ENCODE peak calls at places on chromosomes 7 and 10, in five cellular contexts. One of them, this sample, is unnamed. For H3K4me1, the result is how much of the 10 kb centered on the place peaks cover.

GRCh38 chr7:119931230-119931824 is 341.6 kb upstream of the KCND2 start:
- DNase-seq in fibroblast of lung: peak
- DNase-seq in A549: no peak
- DNase-seq in heart left ventricle: no peak
- DNase-seq in ovary: no peak
- DNase-seq in this sample: no peak

GRCh38 chr7:43553999-43554398 is 28.9 kb upstream of the STK17A start:
- DNase-seq in fibroblast of lung: peak
- DNase-seq in A549: no peak
- DNase-seq in heart left ventricle: no peak
- DNase-seq in ovary: no peak
- DNase-seq in this sample: no peak

GRCh38 chr7:44348300-44348699 is 22.9 kb upstream of the CAMK2B start:
- DNase-seq in ovary: no peak
- DNase-seq in A549: peak
- DNase-seq in heart left ventricle: no peak
- DNase-seq in fibroblast of lung: no peak
- DNase-seq in this sample: peak

GRCh38 chr7:99258501-99258900 is 14.1 kb upstream of the MYH16 start:
- DNase-seq in A549: no peak
- DNase-seq in heart left ventricle: no peak
- DNase-seq in fibroblast of lung: no peak
- DNase-seq in ovary: no peak
- DNase-seq in this sample: no peak

GRCh38 chr7:144513332-144513731 is 109.8 kb upstream of the NOBOX start:
- DNase-seq in A549: peak
- DNase-seq in ovary: no peak
- DNase-seq in heart left ventricle: no peak
- DNase-seq in fibroblast of lung: no peak
- DNase-seq in this sample: peak

GRCh38 chr10:42477170-42477569 is 161.2 kb downstream of the ZNF33B start:
- DNase-seq in A549: no peak
- DNase-seq in ovary: no peak
- DNase-seq in heart left ventricle: no peak
- DNase-seq in fibroblast of lung: no peak
- DNase-seq in this sample: no peak

GRCh38 chr7:26151953-26152781 is at the start of gene NFE2L3:
- DNase-seq in ovary: peak
- DNase-seq in A549: peak
- DNase-seq in fibroblast of lung: peak
- DNase-seq in heart left ventricle: peak
- DNase-seq in this sample: peak

GRCh38 chr10:62744136-62744535 is 60.4 kb upstream of the ADO start:
- DNase-seq in fibroblast of lung: peak
- DNase-seq in heart left ventricle: no peak
- DNase-seq in A549: no peak
- DNase-seq in ovary: no peak
- DNase-seq in this sample: no peak

GRCh38 chr7:80843018-80843671 is 75.7 kb downstream of the SEMA3C start:
- DNase-seq in heart left ventricle: no peak
- DNase-seq in ovary: no peak
- DNase-seq in A549: no peak
- DNase-seq in fibroblast of lung: peak
- DNase-seq in this sample: no peak

GRCh38 chr7:81852701-81853100 is 82.9 kb upstream of the HGF start:
- DNase-seq in heart left ventricle: no peak
- DNase-seq in A549: no peak
- DNase-seq in ovary: no peak
- DNase-seq in fibroblast of lung: no peak
- DNase-seq in this sample: no peak

GRCh38 chr10:62724465-62724864 is 80.1 kb upstream of the ADO start:
- DNase-seq in fibroblast of lung: no peak
- DNase-seq in A549: no peak
- DNase-seq in heart left ventricle: no peak
- DNase-seq in ovary: no peak
- DNase-seq in this sample: no peak

GRCh38 chr7:120944826-120945562 is 5.6 kb upstream of the ING3 start:
- DNase-seq in ovary: no peak
- DNase-seq in fibroblast of lung: no peak
- DNase-seq in heart left ventricle: no peak
- DNase-seq in A549: no peak
- DNase-seq in this sample: peak

GRCh38 chr10:48819806-48820205 is 119.8 kb downstream of the LRRC18 start:
- DNase-seq in ovary: no peak
- DNase-seq in fibroblast of lung: no peak
- DNase-seq in A549: no peak
- DNase-seq in heart left ventricle: no peak
- DNase-seq in this sample: no peak

GRCh38 chr10:124565565-124566221 is 104.1 kb downstream of the LHPP start:
- DNase-seq in A549: peak
- DNase-seq in fibroblast of lung: no peak
- DNase-seq in heart left ventricle: no peak
- DNase-seq in ovary: no peak
- DNase-seq in this sample: no peak

GRCh38 chr7:505171-505570 is 14.5 kb downstream of the PDGFA start:
- DNase-seq in heart left ventricle: no peak
- DNase-seq in A549: no peak
- DNase-seq in ovary: no peak
- DNase-seq in fibroblast of lung: no peak
- DNase-seq in this sample: no peak

GRCh38 chr7:95394370-95394769 is 1.8 kb downstream of the PON3 start:
- DNase-seq in heart left ventricle: no peak
- DNase-seq in fibroblast of lung: no peak
- DNase-seq in A549: no peak
- DNase-seq in ovary: no peak
- DNase-seq in this sample: no peak

GRCh38 chr7:121369462-121369861 is 26.6 kb downstream of the FAM3C start:
- DNase-seq in A549: peak
- DNase-seq in ovary: no peak
- DNase-seq in heart left ventricle: no peak
- DNase-seq in fibroblast of lung: peak
- DNase-seq in this sample: peak

GRCh38 chr7:151109094-151110048 is 23.1 kb downstream of the AGAP3 start:
- DNase-seq in A549: no peak
- DNase-seq in heart left ventricle: no peak
- DNase-seq in ovary: no peak
- DNase-seq in fibroblast of lung: no peak
- DNase-seq in this sample: no peak

GRCh38 chr7:141617280-141617679 is 66.1 kb downstream of the AGK start:
- DNase-seq in fibroblast of lung: no peak
- DNase-seq in A549: no peak
- DNase-seq in ovary: no peak
- DNase-seq in heart left ventricle: no peak
- DNase-seq in this sample: no peak

GRCh38 chr10:116269612-116270011 is 3.4 kb downstream of the GFRA1 start:
- DNase-seq in fibroblast of lung: no peak
- DNase-seq in A549: no peak
- DNase-seq in ovary: no peak
- DNase-seq in heart left ventricle: no peak
- DNase-seq in this sample: no peak

GRCh38 chr7:157401567-157402387 is 65.0 kb downstream of the DNAJB6 start:
- DNase-seq in fibroblast of lung: no peak
- DNase-seq in ovary: no peak
- DNase-seq in heart left ventricle: no peak
- DNase-seq in A549: no peak
- DNase-seq in this sample: no peak

GRCh38 chr7:142854505-142855400 is at the start of gene EPHB6:
- DNase-seq in ovary: peak
- DNase-seq in heart left ventricle: peak
- DNase-seq in A549: peak
- DNase-seq in fibroblast of lung: peak
- DNase-seq in this sample: no peak

GRCh38 chr10:98536551-98536950 is 89.8 kb upstream of the HPS1 start:
- DNase-seq in heart left ventricle: no peak
- DNase-seq in ovary: no peak
- DNase-seq in fibroblast of lung: no peak
- DNase-seq in A549: peak
- DNase-seq in this sample: no peak

GRCh38 chr10:111107023-111107422 is 30.2 kb downstream of the ADRA2A start:
- DNase-seq in heart left ventricle: no peak
- DNase-seq in ovary: no peak
- DNase-seq in A549: no peak
- DNase-seq in fibroblast of lung: no peak
- DNase-seq in this sample: no peak

DNA sequence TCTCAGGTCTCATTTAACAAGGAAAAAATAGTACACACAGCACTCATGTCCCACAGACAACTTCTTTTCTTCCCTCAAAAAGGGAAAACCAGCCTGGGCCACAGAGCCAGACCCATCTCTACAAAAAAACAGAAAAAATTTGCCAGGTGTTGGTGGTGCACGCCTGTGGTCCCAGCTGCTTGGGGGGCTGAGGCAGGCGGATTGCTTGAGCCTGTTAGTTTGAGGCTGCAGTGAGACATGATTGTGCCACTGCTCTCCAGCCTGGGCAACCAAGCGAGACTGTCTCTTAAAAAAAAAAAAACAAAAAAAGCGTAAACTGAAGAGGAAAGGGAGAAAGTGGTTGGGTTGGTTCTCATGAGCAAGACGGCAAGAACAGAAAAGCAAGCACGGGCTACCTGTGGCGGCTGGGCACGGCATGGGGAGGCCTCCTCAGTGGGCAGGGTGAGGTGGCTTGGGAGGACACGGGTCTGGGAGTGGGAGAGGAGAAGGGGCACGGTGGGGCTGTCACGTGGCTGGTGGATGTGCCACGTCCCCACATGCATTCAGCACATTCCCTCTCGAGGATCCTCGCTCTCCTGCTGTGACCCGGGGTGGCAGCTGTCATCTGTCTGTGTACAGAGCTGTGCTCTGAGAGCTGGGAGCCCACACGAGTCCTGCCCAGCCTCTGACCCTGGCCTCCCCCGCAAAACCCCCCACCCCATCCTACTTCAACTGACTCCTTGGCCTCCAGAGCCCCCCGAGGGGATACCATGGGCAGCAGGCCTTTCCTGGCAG is 219.7 kb downstream of the MLLT10 start:
- DNase-seq in heart left ventricle: no peak
- DNase-seq in fibroblast of lung: no peak
- DNase-seq in ovary: no peak
- DNase-seq in A549: no peak
- DNase-seq in this sample: no peak
- H3K4me1 ChIP-seq in heart left ventricle: under half
- H3K4me1 ChIP-seq in fibroblast of lung: under half
- H3K4me1 ChIP-seq in ovary: under half
- H3K4me1 ChIP-seq in A549: under half
- H3K4me1 ChIP-seq in this sample: under half

GRCh38 chr7:17044868-17045267 is 163.1 kb upstream of the AGR3 start:
- DNase-seq in ovary: no peak
- DNase-seq in fibroblast of lung: no peak
- DNase-seq in A549: no peak
- DNase-seq in heart left ventricle: no peak
- DNase-seq in this sample: no peak

GRCh38 chr7:17041324-17041723 is 159.5 kb upstream of the AGR3 start:
- DNase-seq in ovary: no peak
- DNase-seq in fibroblast of lung: peak
- DNase-seq in heart left ventricle: no peak
- DNase-seq in A549: peak
- DNase-seq in this sample: peak

GRCh38 chr7:17042211-17042610 is 160.4 kb upstream of the AGR3 start:
- DNase-seq in fibroblast of lung: no peak
- DNase-seq in A549: no peak
- DNase-seq in ovary: no peak
- DNase-seq in heart left ventricle: no peak
- DNase-seq in this sample: peak

GRCh38 chr7:17044396-17044795 is 162.6 kb upstream of the AGR3 start:
- DNase-seq in ovary: no peak
- DNase-seq in heart left ventricle: no peak
- DNase-seq in A549: no peak
- DNase-seq in fibroblast of lung: no peak
- DNase-seq in this sample: no peak

GRCh38 chr7:17043012-17043877 is 161.5 kb upstream of the AGR3 start:
- DNase-seq in heart left ventricle: no peak
- DNase-seq in A549: peak
- DNase-seq in ovary: no peak
- DNase-seq in fibroblast of lung: peak
- DNase-seq in this sample: peak
- H3K4me1 ChIP-seq in heart left ventricle: half or more
- H3K4me1 ChIP-seq in A549: under half
- H3K4me1 ChIP-seq in ovary: under half
- H3K4me1 ChIP-seq in fibroblast of lung: under half
- H3K4me1 ChIP-seq in this sample: half or more

GRCh38 chr7:2117681-2118045 is 115.1 kb downstream of the MAD1L1 start:
- DNase-seq in fibroblast of lung: no peak
- DNase-seq in heart left ventricle: no peak
- DNase-seq in ovary: no peak
- DNase-seq in A549: no peak
- DNase-seq in this sample: no peak
- H3K4me1 ChIP-seq in fibroblast of lung: under half
- H3K4me1 ChIP-seq in heart left ventricle: half or more
- H3K4me1 ChIP-seq in ovary: under half
- H3K4me1 ChIP-seq in A549: under half
- H3K4me1 ChIP-seq in this sample: under half

GRCh38 chr7:74586258-74587200 is 71.0 kb upstream of the GTF2I start:
- DNase-seq in ovary: peak
- DNase-seq in A549: no peak
- DNase-seq in heart left ventricle: no peak
- DNase-seq in fibroblast of lung: peak
- DNase-seq in this sample: no peak
- H3K4me1 ChIP-seq in ovary: under half
- H3K4me1 ChIP-seq in A549: half or more
- H3K4me1 ChIP-seq in heart left ventricle: under half
- H3K4me1 ChIP-seq in fibroblast of lung: under half
- H3K4me1 ChIP-seq in this sample: under half

GRCh38 chr10:100986623-100986951 is 710 bp downstream of the MRPL43 start:
- DNase-seq in heart left ventricle: no peak
- DNase-seq in A549: no peak
- DNase-seq in fibroblast of lung: no peak
- DNase-seq in ovary: no peak
- DNase-seq in this sample: no peak

GRCh38 chr10:100986952-100987684 is at the start of the genes MRPL43 and TWNK:
- DNase-seq in fibroblast of lung: peak
- DNase-seq in A549: peak
- DNase-seq in ovary: peak
- DNase-seq in heart left ventricle: peak
- DNase-seq in this sample: peak

GRCh38 chr10:100988166-100988565 is 823 bp downstream of the TWNK start:
- DNase-seq in fibroblast of lung: no peak
- DNase-seq in A549: no peak
- DNase-seq in heart left ventricle: no peak
- DNase-seq in ovary: no peak
- DNase-seq in this sample: no peak

GRCh38 chr10:100987685-100988049 is 324 bp downstream of the TWNK start:
- DNase-seq in fibroblast of lung: no peak
- DNase-seq in A549: no peak
- DNase-seq in ovary: no peak
- DNase-seq in heart left ventricle: no peak
- DNase-seq in this sample: no peak

GRCh38 chr10:100989088-100989487 is 1.7 kb downstream of the TWNK start:
- DNase-seq in A549: no peak
- DNase-seq in ovary: no peak
- DNase-seq in heart left ventricle: no peak
- DNase-seq in fibroblast of lung: no peak
- DNase-seq in this sample: no peak
- H3K4me1 ChIP-seq in A549: under half
- H3K4me1 ChIP-seq in ovary: under half
- H3K4me1 ChIP-seq in heart left ventricle: under half
- H3K4me1 ChIP-seq in fibroblast of lung: under half
- H3K4me1 ChIP-seq in this sample: under half